ENCODE peak calls at places on chromosomes 13 and 19, in seven cellular contexts. One of them, this sample, is unnamed.

GRCh38 chr19:2455481-2456300 is 1.1 kb downstream of the LMNB2 start:
- DNase-seq in H1: no peak
- DNase-seq in cardiac muscle cell: no peak
- DNase-seq in lung: no peak
- DNase-seq in heart left ventricle: peak; percentile 68
- DNase-seq in fibroblast of lung: no peak
- DNase-seq in transverse colon: peak; percentile 61
- DNase-seq in this sample: peak; percentile 49

GRCh38 chr19:5128251-5128931 is 159.5 kb downstream of the KDM4B start:
- DNase-seq in H1: no peak
- DNase-seq in cardiac muscle cell: peak; percentile 95
- DNase-seq in lung: no peak
- DNase-seq in heart left ventricle: no peak
- DNase-seq in fibroblast of lung: peak; percentile 59
- DNase-seq in transverse colon: no peak
- DNase-seq in this sample: peak; percentile 71

GRCh38 chr13:30607908-30608307 is 9.8 kb upstream of the USPL1 start:
- DNase-seq in H1: no peak
- DNase-seq in cardiac muscle cell: no peak
- DNase-seq in lung: peak; percentile 55
- DNase-seq in heart left ventricle: no peak
- DNase-seq in fibroblast of lung: no peak
- DNase-seq in transverse colon: peak; percentile 57
- DNase-seq in this sample: peak; percentile 34

GRCh38 chr19:57803594-57804325 is 11.0 kb downstream of the ZNF552 start:
- DNase-seq in H1: no peak
- DNase-seq in cardiac muscle cell: peak; percentile 36
- DNase-seq in lung: no peak
- DNase-seq in heart left ventricle: peak; percentile 66
- DNase-seq in fibroblast of lung: peak; percentile 58
- DNase-seq in transverse colon: peak; percentile 26
- DNase-seq in this sample: peak; percentile 43

GRCh38 chr19:24052811-24053210 is 34.2 kb upstream of the ZNF254 start:
- DNase-seq in H1: no peak
- DNase-seq in cardiac muscle cell: no peak
- DNase-seq in lung: no peak
- DNase-seq in heart left ventricle: no peak
- DNase-seq in fibroblast of lung: peak; percentile 52
- DNase-seq in transverse colon: no peak
- DNase-seq in this sample: no peak

GRCh38 chr13:108895220-108895704 is 265.9 kb downstream of the MYO16 start:
- DNase-seq in H1: no peak
- DNase-seq in cardiac muscle cell: peak; percentile 63
- DNase-seq in lung: no peak
- DNase-seq in heart left ventricle: no peak
- DNase-seq in fibroblast of lung: peak; percentile 59
- DNase-seq in transverse colon: no peak
- DNase-seq in this sample: no peak

GRCh38 chr19:19033426-19034203 is at the start of the genes ARMC6 and SUGP2:
- DNase-seq in H1: peak; percentile 72
- DNase-seq in cardiac muscle cell: peak; percentile 93
- DNase-seq in lung: peak; percentile 83
- DNase-seq in heart left ventricle: peak; percentile 93
- DNase-seq in fibroblast of lung: peak; percentile 86
- DNase-seq in transverse colon: peak; percentile 89
- DNase-seq in this sample: peak; percentile 88

GRCh38 chr19:35350591-35350990 is 2.9 kb downstream of the FFAR1 start:
- DNase-seq in H1: no peak
- DNase-seq in cardiac muscle cell: no peak
- DNase-seq in lung: no peak
- DNase-seq in heart left ventricle: peak; percentile 50
- DNase-seq in fibroblast of lung: no peak
- DNase-seq in transverse colon: no peak
- DNase-seq in this sample: no peak

GRCh38 chr19:17335575-17335974 is 920 bp upstream of the ANO8 start:
- DNase-seq in H1: no peak
- DNase-seq in cardiac muscle cell: no peak
- DNase-seq in lung: no peak
- DNase-seq in heart left ventricle: no peak
- DNase-seq in fibroblast of lung: no peak
- DNase-seq in transverse colon: no peak
- DNase-seq in this sample: no peak

GRCh38 chr19:17202249-17202648 is 12.9 kb upstream of the USE1 start:
- DNase-seq in H1: no peak
- DNase-seq in cardiac muscle cell: no peak
- DNase-seq in lung: no peak
- DNase-seq in heart left ventricle: no peak
- DNase-seq in fibroblast of lung: no peak
- DNase-seq in transverse colon: no peak
- DNase-seq in this sample: no peak

GRCh38 chr19:1041835-1042685 is 2.2 kb downstream of the ABCA7 start:
- DNase-seq in H1: no peak
- DNase-seq in cardiac muscle cell: no peak
- DNase-seq in lung: no peak
- DNase-seq in heart left ventricle: no peak
- DNase-seq in fibroblast of lung: no peak
- DNase-seq in transverse colon: peak; percentile 94
- DNase-seq in this sample: peak; percentile 67

GRCh38 chr13:68056816-68057710 is 826.9 kb upstream of the PCDH9 start:
- DNase-seq in H1: no peak
- DNase-seq in cardiac muscle cell: no peak
- DNase-seq in lung: no peak
- DNase-seq in heart left ventricle: no peak
- DNase-seq in fibroblast of lung: peak; percentile 24
- DNase-seq in transverse colon: peak; percentile 32
- DNase-seq in this sample: no peak

GRCh38 chr13:98334620-98335205 is 157.6 kb upstream of the RNF113B start:
- DNase-seq in H1: no peak
- DNase-seq in cardiac muscle cell: no peak
- DNase-seq in lung: no peak
- DNase-seq in heart left ventricle: no peak
- DNase-seq in fibroblast of lung: no peak
- DNase-seq in transverse colon: no peak
- DNase-seq in this sample: no peak

GRCh38 chr19:750640-751423 is at the start of gene MISP:
- DNase-seq in H1: no peak
- DNase-seq in cardiac muscle cell: no peak
- DNase-seq in lung: peak; percentile 52
- DNase-seq in heart left ventricle: no peak
- DNase-seq in fibroblast of lung: no peak
- DNase-seq in transverse colon: peak; percentile 95
- DNase-seq in this sample: peak; percentile 84

GRCh38 chr13:41075034-41075433 is 13.7 kb downstream of the WBP4 start:
- DNase-seq in H1: no peak
- DNase-seq in cardiac muscle cell: peak; percentile 64
- DNase-seq in lung: no peak
- DNase-seq in heart left ventricle: no peak
- DNase-seq in fibroblast of lung: peak; percentile 69
- DNase-seq in transverse colon: no peak
- DNase-seq in this sample: no peak

GRCh38 chr13:99893567-99893966 is 78.0 kb downstream of the ZIC5 start:
- DNase-seq in H1: no peak
- DNase-seq in cardiac muscle cell: no peak
- DNase-seq in lung: no peak
- DNase-seq in heart left ventricle: no peak
- DNase-seq in fibroblast of lung: no peak
- DNase-seq in transverse colon: no peak
- DNase-seq in this sample: no peak

GRCh38 chr13:74485757-74486156 is 351.6 kb upstream of the KLF12 start:
- DNase-seq in H1: no peak
- DNase-seq in cardiac muscle cell: no peak
- DNase-seq in lung: no peak
- DNase-seq in heart left ventricle: no peak
- DNase-seq in fibroblast of lung: no peak
- DNase-seq in transverse colon: no peak
- DNase-seq in this sample: no peak

GRCh38 chr13:109919715-109920375 is 133.5 kb upstream of the IRS2 start:
- DNase-seq in H1: no peak
- DNase-seq in cardiac muscle cell: no peak
- DNase-seq in lung: no peak
- DNase-seq in heart left ventricle: no peak
- DNase-seq in fibroblast of lung: peak; percentile 25
- DNase-seq in transverse colon: no peak
- DNase-seq in this sample: no peak

GRCh38 chr19:48795855-48796142 is 15.0 kb downstream of the BCAT2 start:
- DNase-seq in H1: no peak
- DNase-seq in cardiac muscle cell: no peak
- DNase-seq in lung: no peak
- DNase-seq in heart left ventricle: no peak
- DNase-seq in fibroblast of lung: no peak
- DNase-seq in transverse colon: peak; percentile 29
- DNase-seq in this sample: no peak

GRCh38 chr19:48797103-48797502 is 13.7 kb downstream of the BCAT2 start:
- DNase-seq in H1: no peak
- DNase-seq in cardiac muscle cell: no peak
- DNase-seq in lung: no peak
- DNase-seq in heart left ventricle: no peak
- DNase-seq in fibroblast of lung: no peak
- DNase-seq in transverse colon: no peak
- DNase-seq in this sample: no peak

GRCh38 chr19:48796468-48797083 is 14.3 kb downstream of the BCAT2 start:
- DNase-seq in H1: no peak
- DNase-seq in cardiac muscle cell: no peak
- DNase-seq in lung: no peak
- DNase-seq in heart left ventricle: no peak
- DNase-seq in fibroblast of lung: no peak
- DNase-seq in transverse colon: no peak
- DNase-seq in this sample: no peak

GRCh38 chr19:48799358-48800300 is 11.2 kb downstream of the BCAT2 start:
- DNase-seq in H1: no peak
- DNase-seq in cardiac muscle cell: no peak
- DNase-seq in lung: no peak
- DNase-seq in heart left ventricle: no peak
- DNase-seq in fibroblast of lung: no peak
- DNase-seq in transverse colon: no peak
- DNase-seq in this sample: no peak

GRCh38 chr19:48798937-48799336 is 11.9 kb downstream of the BCAT2 start:
- DNase-seq in H1: peak; percentile 64
- DNase-seq in cardiac muscle cell: no peak
- DNase-seq in lung: no peak
- DNase-seq in heart left ventricle: no peak
- DNase-seq in fibroblast of lung: no peak
- DNase-seq in transverse colon: no peak
- DNase-seq in this sample: no peak
- H3K27ac ChIP-seq in H1: peak overlapping the region; percentile 13
- H3K27ac ChIP-seq in cardiac muscle cell: no peak overlapping the region
- H3K27ac ChIP-seq in lung: no peak overlapping the region
- H3K27ac ChIP-seq in heart left ventricle: no peak overlapping the region
- H3K27ac ChIP-seq in fibroblast of lung: no peak overlapping the region
- H3K27ac ChIP-seq in transverse colon: no peak overlapping the region
- H3K27ac ChIP-seq in this sample: no peak overlapping the region

GRCh38 chr19:28526042-28526441 is 686.9 kb downstream of the UQCRFS1 start:
- DNase-seq in H1: no peak
- DNase-seq in cardiac muscle cell: no peak
- DNase-seq in lung: no peak
- DNase-seq in heart left ventricle: no peak
- DNase-seq in fibroblast of lung: no peak
- DNase-seq in transverse colon: no peak
- DNase-seq in this sample: no peak
- H3K27me3 ChIP-seq in H1: no peaks in the 10 kb centered on the region
- H3K27me3 ChIP-seq in cardiac muscle cell: no peaks in the 10 kb centered on the region
- H3K27me3 ChIP-seq in lung: no peaks in the 10 kb centered on the region
- H3K27me3 ChIP-seq in heart left ventricle: no peaks in the 10 kb centered on the region
- H3K27me3 ChIP-seq in fibroblast of lung: no peaks in the 10 kb centered on the region
- H3K27me3 ChIP-seq in transverse colon: no peaks in the 10 kb centered on the region
- H3K27me3 ChIP-seq in this sample: no peaks in the 10 kb centered on the region

DNA sequence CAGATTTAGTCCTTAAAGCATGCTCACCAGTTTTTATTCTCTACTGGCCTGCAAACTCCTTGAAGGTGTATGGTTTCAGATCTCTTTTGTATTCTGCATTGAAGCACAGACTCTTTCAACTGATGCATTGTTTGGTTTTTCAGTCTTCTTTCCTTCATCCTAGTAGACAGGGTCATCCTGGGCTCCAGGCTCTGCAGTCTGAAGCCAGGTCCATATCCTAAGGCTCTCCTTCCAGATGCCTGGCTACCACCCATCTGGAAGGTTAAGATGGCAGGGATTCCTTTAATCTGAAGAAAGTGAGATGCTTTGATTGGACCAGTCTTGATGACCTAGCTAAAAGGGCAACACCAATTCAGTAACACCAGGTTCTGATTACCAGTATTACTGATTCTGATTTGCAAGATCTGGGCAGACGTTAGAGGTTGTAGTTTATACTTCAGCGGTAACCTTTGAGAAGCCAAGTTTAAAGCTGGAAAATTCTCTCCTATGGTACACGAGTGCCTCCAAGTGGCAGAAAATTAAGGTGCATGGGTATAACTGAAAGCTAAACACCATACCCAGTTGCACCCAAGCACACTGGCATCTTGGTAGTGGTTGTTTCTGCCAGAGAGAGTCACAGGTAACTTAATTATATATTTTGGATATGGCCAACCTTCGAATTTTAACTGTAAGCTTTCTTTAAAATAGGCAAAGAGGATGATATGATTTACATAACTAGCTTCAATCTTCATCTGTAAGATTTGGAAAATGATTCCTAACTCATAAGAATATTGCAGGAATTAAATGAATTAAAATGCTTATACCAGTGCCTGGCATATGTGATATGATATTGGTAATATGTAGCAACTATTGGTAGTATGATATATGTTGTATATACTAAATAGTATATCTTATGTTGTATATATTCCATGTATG is 1651.9 kb upstream of the MIR17HG start:
- DNase-seq in H1: peak; percentile 25
- DNase-seq in cardiac muscle cell: peak; percentile 68
- DNase-seq in lung: peak; percentile 37
- DNase-seq in heart left ventricle: no peak
- DNase-seq in fibroblast of lung: peak; percentile 74
- DNase-seq in transverse colon: peak; percentile 9
- DNase-seq in this sample: peak; percentile 39
- TF ChIP-seq CTCF in H1: peak; percentile 80
- TF ChIP-seq CTCF in cardiac muscle cell: peak; percentile 71
- TF ChIP-seq CTCF in lung: peak; percentile 26
- TF ChIP-seq CTCF in heart left ventricle: peak; percentile 66
- TF ChIP-seq CTCF in fibroblast of lung: peak; percentile 89
- TF ChIP-seq CTCF in transverse colon: peak; percentile 62
- TF ChIP-seq CTCF in this sample: peak; percentile 68

GRCh38 chr19:42200116-42200740 is 17.2 kb downstream of the DEDD2 start:
- DNase-seq in H1: no peak
- DNase-seq in cardiac muscle cell: no peak
- DNase-seq in lung: no peak
- DNase-seq in heart left ventricle: no peak
- DNase-seq in fibroblast of lung: no peak
- DNase-seq in transverse colon: no peak
- DNase-seq in this sample: no peak

GRCh38 chr19:42203700-42204099 is 13.8 kb downstream of the DEDD2 start:
- DNase-seq in H1: no peak
- DNase-seq in cardiac muscle cell: no peak
- DNase-seq in lung: no peak
- DNase-seq in heart left ventricle: no peak
- DNase-seq in fibroblast of lung: no peak
- DNase-seq in transverse colon: no peak
- DNase-seq in this sample: no peak

GRCh38 chr19:42199440-42200115 is 17.9 kb downstream of the DEDD2 start:
- DNase-seq in H1: no peak
- DNase-seq in cardiac muscle cell: no peak
- DNase-seq in lung: peak; percentile 70
- DNase-seq in heart left ventricle: peak; percentile 79
- DNase-seq in fibroblast of lung: no peak
- DNase-seq in transverse colon: peak; percentile 53
- DNase-seq in this sample: peak; percentile 34

GRCh38 chr19:42202290-42202867 is 15.1 kb downstream of the DEDD2 start:
- DNase-seq in H1: no peak
- DNase-seq in cardiac muscle cell: no peak
- DNase-seq in lung: no peak
- DNase-seq in heart left ventricle: no peak
- DNase-seq in fibroblast of lung: no peak
- DNase-seq in transverse colon: no peak
- DNase-seq in this sample: no peak

GRCh38 chr19:42201489-42202289 is 15.8 kb downstream of the DEDD2 start:
- DNase-seq in H1: no peak
- DNase-seq in cardiac muscle cell: no peak
- DNase-seq in lung: peak; percentile 52
- DNase-seq in heart left ventricle: peak; percentile 80
- DNase-seq in fibroblast of lung: no peak
- DNase-seq in transverse colon: peak; percentile 56
- DNase-seq in this sample: peak; percentile 45
- H3K27ac ChIP-seq in H1: no peak overlapping the region
- H3K27ac ChIP-seq in cardiac muscle cell: no peak overlapping the region
- H3K27ac ChIP-seq in lung: peak overlapping the region; percentile 79
- H3K27ac ChIP-seq in heart left ventricle: peak overlapping the region; percentile 46
- H3K27ac ChIP-seq in fibroblast of lung: no peak overlapping the region
- H3K27ac ChIP-seq in transverse colon: peak overlapping the region; percentile 27
- H3K27ac ChIP-seq in this sample: peak overlapping the region; percentile 85

This sample was measured in stomach.